ENCODE peak calls at places on chromosomes 7 and 10, in five cellular contexts. P is WTC11, F is cardiac muscle cell, M is endothelial cell, D is Calu3. R is an unnamed sample.

GRCh38 chr10:68423522-68423921 is 16.4 kb upstream of the RUFY2 start:
- DNase-seq in P (no peak), F (no peak), M (peak), D (no peak), R (peak)

GRCh38 chr10:78746178-78746763 is 322.5 kb upstream of the ZMIZ1 start:
- DNase-seq in P (no peak), F (no peak), M (no peak), D (no peak), R (no peak)

GRCh38 chr7:38932509-38933168 is 23.6 kb upstream of the VPS41 start:
- DNase-seq in P (peak), F (peak), M (peak), D (peak), R (peak)

GRCh38 chr7:110007316-110007910 is 1083.5 kb upstream of the LRRN3 start:
- DNase-seq in P (no peak), F (no peak), M (no peak), D (no peak), R (no peak)

GRCh38 chr10:102612964-102613275 is 31.4 kb upstream of the TRIM8 start:
- DNase-seq in P (no peak), F (no peak), M (no peak), D (no peak), R (peak)

GRCh38 chr7:84998665-84999064 is 188.2 kb downstream of the SEMA3D start:
- DNase-seq in P (no peak), F (no peak), M (no peak), D (no peak), R (no peak)

GRCh38 chr10:20406607-20407188 is 490.4 kb downstream of the NEBL start:
- DNase-seq in P (no peak), F (no peak), M (no peak), D (no peak), R (no peak)

GRCh38 chr7:134928574-134928973 is 57.7 kb upstream of the AGBL3 start:
- DNase-seq in P (no peak), F (no peak), M (no peak), D (no peak), R (no peak)

GRCh38 chr7:41005381-41005901 is 697.4 kb downstream of the INHBA start:
- DNase-seq in P (no peak), F (no peak), M (no peak), D (peak), R (no peak)

GRCh38 chr7:22445140-22445722 is 54.8 kb downstream of the STEAP1B start:
- DNase-seq in P (peak), F (peak), M (no peak), D (peak), R (peak)

GRCh38 chr7:117119192-117119924 is 166.1 kb downstream of the ST7 start:
- DNase-seq in P (peak), F (peak), M (peak), D (peak), R (peak)

GRCh38 chr10:32237644-32238345 is 109.2 kb downstream of the EPC1 start:
- DNase-seq in P (no peak), F (no peak), M (no peak), D (no peak), R (no peak)

GRCh38 chr7:17632401-17632800 is 307.9 kb downstream of the SNX13 start:
- DNase-seq in P (no peak), F (no peak), M (no peak), D (no peak), R (no peak)

GRCh38 chr10:34092891-34093290 is 722.2 kb downstream of the PARD3 start:
- DNase-seq in P (no peak), F (no peak), M (no peak), D (no peak), R (no peak)

GRCh38 chr10:966466-967235 is 21.6 kb upstream of the GTPBP4 start:
- DNase-seq in P (no peak), F (no peak), M (no peak), D (no peak), R (no peak)

GRCh38 chr10:31124852-31125251 is 93.2 kb upstream of the ZNF438 start:
- DNase-seq in P (no peak), F (no peak), M (no peak), D (no peak), R (no peak)

GRCh38 chr10:125627646-125628045 is 55.3 kb downstream of the TEX36 start:
- DNase-seq in P (no peak), F (no peak), M (no peak), D (no peak), R (no peak)

GRCh38 chr10:31146496-31147219 is 115.0 kb upstream of the ZNF438 start:
- DNase-seq in P (no peak), F (peak), M (no peak), D (peak), R (peak)

GRCh38 chr10:1733720-1734119 is 3.6 kb downstream of the ADARB2 start:
- DNase-seq in P (no peak), F (no peak), M (no peak), D (no peak), R (no peak)

GRCh38 chr7:90169891-90170290 is 15.6 kb downstream of the STEAP1 start:
- DNase-seq in P (no peak), F (no peak), M (no peak), D (no peak), R (no peak)

GRCh38 chr10:15725603-15726002 is 5.9 kb upstream of the ITGA8 start:
- DNase-seq in P (no peak), F (peak), M (peak), D (peak), R (no peak)

GRCh38 chr7:46319841-46320240 is 398.8 kb upstream of the IGFBP3 start:
- DNase-seq in P (no peak), F (no peak), M (no peak), D (no peak), R (no peak)

GRCh38 chr10:132337019-132337418 is 5.0 kb downstream of the LRRC27 start:
- DNase-seq in P (no peak), F (no peak), M (no peak), D (no peak), R (peak)

GRCh38 chr7:114051871-114052324 is 133.1 kb upstream of the PPP1R3A start:
- DNase-seq in P (no peak), F (no peak), M (no peak), D (no peak), R (no peak)

GRCh38 chr7:132491546-132491945 is 84.7 kb downstream of the PLXNA4 start:
- DNase-seq in P (no peak), F (no peak), M (no peak), D (no peak), R (no peak)

DNA sequence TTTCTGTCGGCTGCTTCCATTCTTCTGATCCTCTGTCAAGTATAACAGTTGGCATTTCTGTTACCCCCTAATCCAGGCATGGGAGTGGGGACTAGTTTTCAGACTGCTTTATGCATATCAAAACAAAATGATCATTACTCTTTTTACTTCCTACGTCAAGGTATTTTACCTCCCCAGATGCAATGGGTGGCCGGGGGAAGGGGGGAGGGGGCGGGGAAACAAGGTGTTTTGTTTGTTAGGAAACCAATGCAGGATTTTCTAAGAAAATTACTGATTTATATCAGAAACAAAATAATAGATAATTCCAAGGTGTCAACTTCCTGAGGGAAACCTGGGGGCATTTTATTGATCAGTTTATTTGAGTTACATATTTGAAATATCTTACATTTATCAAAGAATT is 66.3 kb downstream of the NRF1 start:
- DNase-seq in P (no peak), F (no peak), M (no peak), D (no peak), R (no peak)
- TF ChIP-seq CTCF in P (no peak), F (no peak), M (no peak), D (no peak), R (no peak)

GRCh38 chr7:3805151-3805550 is 504.1 kb downstream of the SDK1 start:
- DNase-seq in P (no peak), F (no peak), M (no peak), D (no peak), R (no peak)
- TF ChIP-seq CTCF in P (no peak), F (no peak), M (no peak), D (no peak), R (no peak)

GRCh38 chr10:80457554-80458262 is 3.6 kb downstream of the TSPAN14 start:
- DNase-seq in P (peak), F (no peak), M (no peak), D (peak), R (no peak)
- TF ChIP-seq CTCF in P (no peak), F (no peak), M (no peak), D (peak), R (no peak)

GRCh38 chr7:26507375-26508068 is 215.9 kb downstream of the SNX10 start:
- DNase-seq in P (no peak), F (no peak), M (no peak), D (no peak), R (no peak)
- TF ChIP-seq CTCF in P (no peak), F (no peak), M (no peak), D (no peak), R (no peak)

GRCh38 chr10:122336961-122337360 is 37.5 kb upstream of the PLEKHA1 start:
- DNase-seq in P (no peak), F (no peak), M (no peak), D (no peak), R (no peak)
- TF ChIP-seq CTCF in P (no peak), F (no peak), M (no peak), D (no peak), R (no peak)

GRCh38 chr10:127949831-127950230 is 42.9 kb downstream of the PTPRE start:
- DNase-seq in P (no peak), F (no peak), M (no peak), D (no peak), R (no peak)

GRCh38 chr10:127948791-127949190 is 41.9 kb downstream of the PTPRE start:
- DNase-seq in P (no peak), F (no peak), M (no peak), D (no peak), R (no peak)

GRCh38 chr10:127952575-127952869 is 45.6 kb downstream of the PTPRE start:
- DNase-seq in P (no peak), F (no peak), M (no peak), D (no peak), R (no peak)

GRCh38 chr10:127951861-127952574 is 45.1 kb downstream of the PTPRE start:
- DNase-seq in P (no peak), F (no peak), M (no peak), D (no peak), R (no peak)

GRCh38 chr10:127952918-127953317 is 46.0 kb downstream of the PTPRE start:
- DNase-seq in P (no peak), F (no peak), M (no peak), D (no peak), R (no peak)
- TF ChIP-seq CTCF in P (no peak), F (no peak), M (no peak), D (no peak), R (no peak)

GRCh38 chr10:129954916-129955315 is 9.2 kb downstream of the EBF3 start:
- DNase-seq in P (no peak), F (no peak), M (no peak), D (no peak), R (no peak)
- TF ChIP-seq CTCF in P (no peak), F (no peak), M (no peak), D (no peak), R (no peak)

GRCh38 chr7:20713792-20714191 is 72.9 kb downstream of the SP8 start:
- DNase-seq in P (no peak), F (no peak), M (no peak), D (no peak), R (no peak)
- TF ChIP-seq CTCF in P (no peak), F (no peak), M (no peak), D (no peak), R (no peak)

DNA sequence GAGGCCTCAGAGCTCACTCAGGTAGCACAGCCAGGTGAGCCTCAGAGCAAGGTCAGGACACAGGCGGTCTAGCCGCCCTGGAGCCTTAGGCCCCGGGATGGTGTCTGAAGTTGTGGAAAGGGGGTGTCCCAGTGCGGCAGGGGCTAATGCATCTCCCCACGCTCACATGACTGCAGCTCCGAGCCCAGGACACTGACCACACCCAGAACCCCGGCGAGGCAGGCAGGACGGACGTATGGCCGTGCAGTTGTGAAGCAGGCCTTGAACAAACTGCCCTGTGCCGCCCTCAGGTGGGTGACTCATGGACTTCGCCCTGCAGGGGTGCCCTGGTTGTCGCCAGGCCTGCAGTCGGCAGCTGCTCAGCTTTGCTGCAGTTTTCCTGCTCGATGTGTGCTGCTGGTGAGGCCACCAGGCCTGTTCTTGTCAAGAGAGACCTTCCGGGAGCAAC is 5.0 kb upstream of the PRKAR1B start:
- DNase-seq in P (peak), F (peak), M (peak), D (peak), R (peak)
- TF ChIP-seq CTCF in P (no peak), F (no peak), M (no peak), D (no peak), R (no peak)

R was measured in activated CD8-positive, alpha-beta T cell treated with anti-CD3 and anti-CD28 coated beads for 36 hours.